ENCODE peak calls at places on chromosomes 4 and X, in seven cellular contexts. N, J, S, W, G, U and D are unnamed samples. For H3K4me1, the result is how much of the 10 kb centered on the place peaks cover.

GRCh38 chrX:153645151-153645550 is 1.9 kb upstream of the DUSP9 start:
- DNase-seq in N (no peak), J (no peak), S (no peak), W (no peak), G (no peak), U (no peak), D (no peak)

GRCh38 chrX:150372280-150372679 is 9.2 kb downstream of the MAMLD1 start:
- DNase-seq in N (no peak), J (no peak), S (no peak), W (no peak), G (no peak), U (no peak), D (no peak)

GRCh38 chr4:10590896-10591295 is 93.7 kb downstream of the CLNK start:
- DNase-seq in N (peak), J (no peak), S (no peak), W (no peak), G (no peak), U (no peak), D (peak)

GRCh38 chrX:57643698-57644097 is 36.4 kb downstream of the NLRP2B start:
- DNase-seq in N (no peak), J (no peak), S (no peak), W (no peak), G (no peak), U (no peak), D (no peak)

GRCh38 chrX:43720961-43721360 is 64.9 kb downstream of the MAOA start:
- DNase-seq in N (no peak), J (no peak), S (no peak), W (no peak), G (no peak), U (no peak), D (no peak)

GRCh38 chrX:48971325-48972213 is at the start of gene KCND1:
- DNase-seq in N (peak), J (no peak), S (peak), W (peak), G (no peak), U (peak), D (peak)

GRCh38 chrX:101452051-101452450 is 33.2 kb upstream of the ARMCX4 start:
- DNase-seq in N (peak), J (no peak), S (no peak), W (no peak), G (no peak), U (no peak), D (no peak)

GRCh38 chr4:15194520-15194919 is 192.2 kb downstream of the CPEB2 start:
- DNase-seq in N (peak), J (no peak), S (no peak), W (no peak), G (no peak), U (no peak), D (no peak)

GRCh38 chr4:67083496-67083895 is 461.8 kb downstream of the CENPC start:
- DNase-seq in N (no peak), J (no peak), S (no peak), W (no peak), G (no peak), U (no peak), D (no peak)

GRCh38 chr4:158778712-158779111 is 9.9 kb downstream of the FNIP2 start:
- DNase-seq in N (peak), J (no peak), S (no peak), W (peak), G (no peak), U (no peak), D (no peak)

GRCh38 chrX:10143071-10143983 is 13.4 kb upstream of the CLCN4 start:
- DNase-seq in N (no peak), J (no peak), S (no peak), W (no peak), G (no peak), U (no peak), D (no peak)

GRCh38 chr4:140626982-140627381 is 58.2 kb upstream of the UCP1 start:
- DNase-seq in N (no peak), J (no peak), S (no peak), W (no peak), G (no peak), U (no peak), D (no peak)

GRCh38 chr4:55366621-55367020 is 20.6 kb downstream of the SRD5A3 start:
- DNase-seq in N (no peak), J (no peak), S (no peak), W (no peak), G (no peak), U (no peak), D (no peak)

GRCh38 chrX:110219920-110220319 is 98.0 kb downstream of the AMMECR1 start:
- DNase-seq in N (peak), J (no peak), S (no peak), W (no peak), G (no peak), U (peak), D (peak)

GRCh38 chr4:152936446-152937279 is 540 bp downstream of the FHDC1 start:
- DNase-seq in N (peak), J (no peak), S (no peak), W (peak), G (no peak), U (peak), D (peak)

GRCh38 chrX:112827292-112827903 is 13.2 kb downstream of the AMOT start:
- DNase-seq in N (no peak), J (no peak), S (no peak), W (no peak), G (no peak), U (no peak), D (no peak)

GRCh38 chr4:184541918-184542317 is 67.6 kb upstream of the IRF2 start:
- DNase-seq in N (no peak), J (no peak), S (no peak), W (no peak), G (no peak), U (no peak), D (no peak)

DNA sequence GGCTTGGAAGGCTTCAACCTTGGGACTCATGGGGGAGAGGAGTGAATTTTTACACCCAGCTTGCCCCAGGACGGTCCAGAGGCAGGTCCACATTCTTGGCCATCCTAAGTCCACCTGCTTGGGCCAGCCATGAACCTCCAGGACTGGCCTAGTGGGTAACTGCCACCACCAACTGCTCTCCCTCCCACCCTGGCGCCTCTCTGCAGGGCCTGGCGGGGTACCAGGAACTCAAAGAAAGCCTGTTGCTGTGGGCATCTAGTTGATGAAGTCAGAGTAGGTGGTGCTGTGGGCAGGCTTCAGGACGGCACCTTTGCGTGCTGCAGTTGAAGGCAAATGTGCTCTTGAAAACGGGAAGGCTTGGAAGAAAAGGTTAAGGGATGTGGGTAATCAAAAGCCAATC is 12.0 kb downstream of the BCOR start:
- DNase-seq in N (no peak), J (no peak), S (no peak), W (no peak), G (no peak), U (no peak), D (no peak)
- H3K4me1 ChIP-seq in N (under half), J (half or more), S (half or more), W (under half), G (half or more), U (under half), D (under half)

GRCh38 chr4:5753766-5754528 is 42.9 kb downstream of the EVC start:
- DNase-seq in N (peak), J (no peak), S (no peak), W (no peak), G (no peak), U (no peak), D (peak)
- H3K4me1 ChIP-seq in N (under half), J (under half), S (under half), W (under half), G (under half), U (under half), D (under half)

GRCh38 chrX:12480956-12481355 is 310.3 kb upstream of the PRPS2 start:
- DNase-seq in N (no peak), J (no peak), S (no peak), W (no peak), G (no peak), U (peak), D (no peak)
- H3K4me1 ChIP-seq in N (under half), J (under half), S (under half), W (under half), G (under half), U (under half), D (under half)

GRCh38 chr4:52643846-52644245 is 15.3 kb downstream of the USP46 start:
- DNase-seq in N (peak), J (peak), S (peak), W (peak), G (peak), U (no peak), D (peak)

GRCh38 chr4:52638717-52639116 is 20.4 kb downstream of the USP46 start:
- DNase-seq in N (no peak), J (no peak), S (no peak), W (no peak), G (no peak), U (no peak), D (no peak)

GRCh38 chr4:52641853-52642563 is 17.1 kb downstream of the USP46 start:
- DNase-seq in N (peak), J (no peak), S (no peak), W (no peak), G (no peak), U (no peak), D (peak)

GRCh38 chr4:52643190-52643589 is 15.9 kb downstream of the USP46 start:
- DNase-seq in N (no peak), J (no peak), S (no peak), W (no peak), G (no peak), U (no peak), D (no peak)

DNA sequence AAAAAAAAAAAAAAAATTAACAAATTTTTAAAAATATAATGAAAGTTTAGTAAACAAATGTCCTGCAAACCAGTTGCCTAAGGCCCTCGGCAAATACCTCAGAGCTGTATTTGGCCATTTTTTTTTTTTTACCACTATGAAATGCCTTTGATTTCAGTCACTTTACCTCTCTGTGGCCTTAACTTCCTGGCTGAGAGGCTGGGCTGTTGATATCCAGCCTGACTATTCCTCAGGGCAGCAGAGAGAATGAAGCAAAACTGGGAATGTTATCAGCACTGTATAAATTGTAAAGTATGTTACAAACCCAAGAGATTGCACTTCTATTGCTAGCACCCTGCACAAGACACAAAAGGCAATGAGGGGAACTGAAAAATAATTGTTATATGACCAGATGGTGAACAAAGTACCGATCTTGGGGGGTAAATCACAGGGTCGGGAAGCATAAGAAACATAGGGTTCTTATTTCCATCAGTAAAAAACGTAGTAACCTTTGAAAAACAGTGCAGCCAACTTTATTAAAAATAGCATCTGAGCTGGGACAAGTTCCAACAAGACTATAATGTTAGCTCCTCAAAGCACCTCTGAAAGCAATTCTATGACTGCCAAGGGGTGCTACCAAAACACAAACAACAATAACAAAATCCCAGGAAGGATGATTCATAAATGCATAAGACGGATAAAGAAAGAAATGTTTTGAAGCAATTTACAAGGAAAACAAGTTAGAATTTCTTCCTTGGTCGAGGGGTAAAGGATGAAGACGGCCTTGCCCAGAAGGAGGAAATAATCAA is 18.1 kb downstream of the USP46 start:
- DNase-seq in N (peak), J (no peak), S (no peak), W (no peak), G (no peak), U (no peak), D (peak)
- H3K4me1 ChIP-seq in N (under half), J (half or more), S (under half), W (under half), G (under half), U (under half), D (under half)

DNA sequence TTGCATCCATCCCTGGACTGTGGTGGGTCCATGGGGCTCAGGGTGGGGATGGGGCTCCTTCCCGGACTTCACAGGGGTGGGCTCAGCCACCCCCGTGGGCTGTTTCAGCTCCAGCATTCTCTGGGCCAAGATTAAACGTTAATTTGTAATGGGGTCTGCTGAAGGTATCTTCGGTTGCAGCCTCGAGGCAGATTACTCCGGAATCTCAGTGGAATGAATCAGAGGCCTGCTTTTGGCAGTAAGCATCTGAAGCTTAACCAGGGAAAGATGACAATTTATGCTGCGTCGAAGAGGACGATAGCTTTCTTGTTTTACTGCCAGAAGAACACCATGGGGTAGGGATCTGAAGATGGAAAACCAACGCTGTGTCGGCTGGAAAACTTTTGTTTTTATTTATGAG is 129.3 kb upstream of the MSX1 start:
- DNase-seq in N (peak), J (no peak), S (no peak), W (no peak), G (no peak), U (no peak), D (peak)
- H3K4me1 ChIP-seq in N (under half), J (under half), S (under half), W (under half), G (under half), U (under half), D (under half)

DNA sequence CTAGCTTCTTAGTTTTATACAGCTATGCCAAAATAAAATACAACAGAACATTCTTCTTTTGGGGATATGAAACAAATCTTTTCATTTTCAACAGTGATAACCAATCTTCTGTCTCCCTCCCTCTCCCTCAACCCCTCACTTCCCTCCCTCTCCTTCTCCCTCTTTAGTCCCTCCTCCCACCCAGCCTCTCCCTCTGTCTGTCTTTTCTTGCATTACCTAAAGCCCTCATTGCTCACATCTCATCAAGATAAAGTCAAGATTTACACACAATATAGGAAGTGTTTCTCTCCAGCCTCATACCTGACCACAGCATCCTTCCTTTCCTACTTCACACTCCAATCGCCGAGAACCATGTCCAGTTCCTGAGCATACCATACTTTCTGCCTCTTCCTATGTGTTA is 190.3 kb downstream of the SHROOM3 start:
- DNase-seq in N (peak), J (no peak), S (no peak), W (no peak), G (no peak), U (peak), D (peak)
- H3K4me1 ChIP-seq in N (under half), J (half or more), S (under half), W (under half), G (half or more), U (under half), D (half or more)

GRCh38 chr4:25916870-25917269 is 2.9 kb downstream of the SMIM20 start:
- DNase-seq in N (no peak), J (no peak), S (no peak), W (no peak), G (no peak), U (no peak), D (peak)
- H3K4me1 ChIP-seq in N (under half), J (under half), S (under half), W (under half), G (under half), U (under half), D (under half)

DNA sequence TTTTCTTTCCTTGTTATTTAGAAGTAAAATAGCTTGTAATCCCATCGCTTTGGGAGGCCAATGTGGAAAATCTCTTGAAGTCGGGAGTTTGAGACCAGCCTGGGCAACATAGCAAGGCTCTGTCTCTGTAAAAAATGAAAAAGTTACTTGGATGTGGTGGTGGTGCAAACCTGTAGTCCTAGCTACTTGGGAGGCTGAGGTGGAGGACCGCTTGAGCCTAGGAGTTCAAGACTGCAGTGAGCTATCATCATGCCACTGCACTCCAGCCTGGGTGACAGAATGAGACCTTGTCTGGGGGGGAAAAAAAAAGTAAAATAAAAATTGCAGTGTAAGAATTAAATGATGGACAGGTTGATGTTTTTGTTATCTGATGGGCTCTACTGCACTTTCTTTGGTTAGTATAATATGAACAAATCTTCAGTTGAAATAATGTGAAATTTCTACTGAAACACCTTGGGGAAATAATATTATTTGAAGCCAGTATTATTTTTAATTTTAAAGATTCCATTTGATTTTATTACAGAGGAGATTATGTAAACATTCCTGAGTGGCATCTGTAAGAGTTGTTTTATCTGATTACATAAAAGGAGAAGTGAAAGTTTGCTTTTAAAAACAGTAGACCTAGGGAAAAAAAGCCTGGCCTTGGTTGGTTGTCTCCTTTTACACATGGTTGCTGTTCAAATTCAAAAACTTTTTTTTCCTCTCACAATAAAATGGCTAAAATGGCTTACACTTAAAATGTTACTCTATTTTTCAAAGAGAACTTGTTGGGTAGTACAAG is 10.5 kb upstream of the NDUFC1 start:
- DNase-seq in N (no peak), J (no peak), S (no peak), W (no peak), G (no peak), U (no peak), D (no peak)
- H3K4me1 ChIP-seq in N (under half), J (under half), S (under half), W (under half), G (under half), U (under half), D (under half)

GRCh38 chr4:8366601-8367000 is 73.9 kb downstream of the ACOX3 start:
- DNase-seq in N (no peak), J (no peak), S (no peak), W (no peak), G (no peak), U (no peak), D (no peak)

GRCh38 chr4:8369426-8370105 is 71.0 kb downstream of the ACOX3 start:
- DNase-seq in N (no peak), J (no peak), S (no peak), W (no peak), G (no peak), U (no peak), D (no peak)

GRCh38 chr4:8365951-8366350 is 74.6 kb downstream of the ACOX3 start:
- DNase-seq in N (no peak), J (no peak), S (no peak), W (no peak), G (no peak), U (no peak), D (no peak)

GRCh38 chr4:8368998-8369397 is 71.5 kb downstream of the ACOX3 start:
- DNase-seq in N (no peak), J (no peak), S (no peak), W (no peak), G (no peak), U (no peak), D (no peak)

GRCh38 chr4:8368061-8368481 is 72.5 kb downstream of the ACOX3 start:
- DNase-seq in N (no peak), J (no peak), S (no peak), W (no peak), G (no peak), U (no peak), D (no peak)
- H3K4me1 ChIP-seq in N (under half), J (under half), S (under half), W (under half), G (under half), U (under half), D (under half)